ENCODE peak calls at places on chromosomes 13 and 19, in six cellular contexts. One of them, this sample, is unnamed.

GRCh38 chr19:29871143-29871542 is 59.4 kb downstream of the CCNE1 start:
- DNase-seq in heart left ventricle: no peak
- DNase-seq in right cardiac atrium: no peak
- DNase-seq in CD4-positive, alpha-beta T cell: no peak
- DNase-seq in foreskin fibroblast: no peak
- DNase-seq in dorsolateral prefrontal cortex: no peak
- DNase-seq in this sample: no peak

GRCh38 chr19:55544014-55544413 is 1.3 kb downstream of the SBK3 start:
- DNase-seq in foreskin fibroblast: no peak
- DNase-seq in heart left ventricle: no peak
- DNase-seq in CD4-positive, alpha-beta T cell: no peak
- DNase-seq in right cardiac atrium: peak
- DNase-seq in dorsolateral prefrontal cortex: no peak
- DNase-seq in this sample: no peak

GRCh38 chr13:25911020-25911419 is 140.8 kb downstream of the SHISA2 start:
- DNase-seq in dorsolateral prefrontal cortex: no peak
- DNase-seq in foreskin fibroblast: no peak
- DNase-seq in right cardiac atrium: no peak
- DNase-seq in heart left ventricle: no peak
- DNase-seq in CD4-positive, alpha-beta T cell: no peak
- DNase-seq in this sample: no peak

GRCh38 chr13:95800455-95800854 is 123.5 kb downstream of the DNAJC3 start:
- DNase-seq in heart left ventricle: no peak
- DNase-seq in dorsolateral prefrontal cortex: no peak
- DNase-seq in right cardiac atrium: no peak
- DNase-seq in CD4-positive, alpha-beta T cell: no peak
- DNase-seq in foreskin fibroblast: peak
- DNase-seq in this sample: no peak

GRCh38 chr13:80341098-80341701 is at the start of gene SPRY2:
- DNase-seq in heart left ventricle: peak
- DNase-seq in foreskin fibroblast: peak
- DNase-seq in CD4-positive, alpha-beta T cell: no peak
- DNase-seq in right cardiac atrium: peak
- DNase-seq in dorsolateral prefrontal cortex: peak
- DNase-seq in this sample: peak

GRCh38 chr19:14476663-14477401 is 1.7 kb upstream of the PTGER1 start:
- DNase-seq in CD4-positive, alpha-beta T cell: no peak
- DNase-seq in heart left ventricle: no peak
- DNase-seq in dorsolateral prefrontal cortex: no peak
- DNase-seq in right cardiac atrium: peak
- DNase-seq in foreskin fibroblast: peak
- DNase-seq in this sample: peak

GRCh38 chr19:5624154-5624663 is 1.3 kb downstream of the SAFB start:
- DNase-seq in right cardiac atrium: peak
- DNase-seq in dorsolateral prefrontal cortex: peak
- DNase-seq in foreskin fibroblast: peak
- DNase-seq in heart left ventricle: peak
- DNase-seq in CD4-positive, alpha-beta T cell: no peak
- DNase-seq in this sample: no peak

GRCh38 chr13:23799945-23800344 is 89.3 kb downstream of the MIPEP start:
- DNase-seq in CD4-positive, alpha-beta T cell: no peak
- DNase-seq in heart left ventricle: no peak
- DNase-seq in foreskin fibroblast: peak
- DNase-seq in right cardiac atrium: no peak
- DNase-seq in dorsolateral prefrontal cortex: no peak
- DNase-seq in this sample: no peak

GRCh38 chr13:41145136-41145908 is 12.7 kb upstream of the KBTBD6 start:
- DNase-seq in dorsolateral prefrontal cortex: no peak
- DNase-seq in CD4-positive, alpha-beta T cell: no peak
- DNase-seq in foreskin fibroblast: peak
- DNase-seq in heart left ventricle: no peak
- DNase-seq in right cardiac atrium: no peak
- DNase-seq in this sample: no peak

GRCh38 chr19:40089462-40089861 is 1.3 kb downstream of the ZNF780A start:
- DNase-seq in foreskin fibroblast: peak
- DNase-seq in heart left ventricle: peak
- DNase-seq in right cardiac atrium: peak
- DNase-seq in dorsolateral prefrontal cortex: no peak
- DNase-seq in CD4-positive, alpha-beta T cell: no peak
- DNase-seq in this sample: no peak

GRCh38 chr19:45470147-45471081 is 2.6 kb downstream of the FOSB start:
- DNase-seq in dorsolateral prefrontal cortex: no peak
- DNase-seq in heart left ventricle: peak
- DNase-seq in foreskin fibroblast: peak
- DNase-seq in right cardiac atrium: peak
- DNase-seq in CD4-positive, alpha-beta T cell: no peak
- DNase-seq in this sample: peak

GRCh38 chr13:25659091-25659502 is 287.3 kb downstream of the ATP8A2 start:
- DNase-seq in dorsolateral prefrontal cortex: no peak
- DNase-seq in heart left ventricle: no peak
- DNase-seq in foreskin fibroblast: no peak
- DNase-seq in right cardiac atrium: no peak
- DNase-seq in CD4-positive, alpha-beta T cell: no peak
- DNase-seq in this sample: no peak

GRCh38 chr19:39154626-39155100 is 29.1 kb downstream of the PAK4 start:
- DNase-seq in heart left ventricle: no peak
- DNase-seq in right cardiac atrium: no peak
- DNase-seq in dorsolateral prefrontal cortex: no peak
- DNase-seq in foreskin fibroblast: no peak
- DNase-seq in CD4-positive, alpha-beta T cell: no peak
- DNase-seq in this sample: no peak

GRCh38 chr19:29843180-29844051 is 31.6 kb downstream of the CCNE1 start:
- DNase-seq in heart left ventricle: peak
- DNase-seq in dorsolateral prefrontal cortex: no peak
- DNase-seq in CD4-positive, alpha-beta T cell: no peak
- DNase-seq in foreskin fibroblast: peak
- DNase-seq in right cardiac atrium: peak
- DNase-seq in this sample: peak

GRCh38 chr13:94656766-94657165 is 55.1 kb downstream of the GPR180 start:
- DNase-seq in CD4-positive, alpha-beta T cell: no peak
- DNase-seq in right cardiac atrium: no peak
- DNase-seq in dorsolateral prefrontal cortex: no peak
- DNase-seq in foreskin fibroblast: peak
- DNase-seq in heart left ventricle: no peak
- DNase-seq in this sample: no peak

GRCh38 chr19:728011-728410 is 19.3 kb downstream of the PALM start:
- DNase-seq in foreskin fibroblast: peak
- DNase-seq in CD4-positive, alpha-beta T cell: no peak
- DNase-seq in dorsolateral prefrontal cortex: no peak
- DNase-seq in right cardiac atrium: peak
- DNase-seq in heart left ventricle: peak
- DNase-seq in this sample: no peak

GRCh38 chr13:67147257-67148218 is 82.6 kb downstream of the PCDH9 start:
- DNase-seq in CD4-positive, alpha-beta T cell: no peak
- DNase-seq in dorsolateral prefrontal cortex: no peak
- DNase-seq in foreskin fibroblast: peak
- DNase-seq in right cardiac atrium: no peak
- DNase-seq in heart left ventricle: peak
- DNase-seq in this sample: no peak

GRCh38 chr19:7618366-7618765 is 11.0 kb downstream of the XAB2 start:
- DNase-seq in dorsolateral prefrontal cortex: no peak
- DNase-seq in heart left ventricle: peak
- DNase-seq in right cardiac atrium: peak
- DNase-seq in foreskin fibroblast: no peak
- DNase-seq in CD4-positive, alpha-beta T cell: no peak
- DNase-seq in this sample: no peak

GRCh38 chr19:11422163-11423068 is 3.3 kb upstream of the RGL3 start:
- DNase-seq in right cardiac atrium: peak
- DNase-seq in dorsolateral prefrontal cortex: no peak
- DNase-seq in heart left ventricle: peak
- DNase-seq in foreskin fibroblast: peak
- DNase-seq in CD4-positive, alpha-beta T cell: peak
- DNase-seq in this sample: peak

GRCh38 chr13:72384879-72385278 is 342.6 kb downstream of the MZT1 start:
- DNase-seq in CD4-positive, alpha-beta T cell: no peak
- DNase-seq in heart left ventricle: no peak
- DNase-seq in right cardiac atrium: no peak
- DNase-seq in foreskin fibroblast: peak
- DNase-seq in dorsolateral prefrontal cortex: no peak
- DNase-seq in this sample: no peak

GRCh38 chr13:73061478-73062275 is 2.9 kb downstream of the KLF5 start:
- DNase-seq in right cardiac atrium: no peak
- DNase-seq in heart left ventricle: no peak
- DNase-seq in CD4-positive, alpha-beta T cell: no peak
- DNase-seq in foreskin fibroblast: no peak
- DNase-seq in dorsolateral prefrontal cortex: no peak
- DNase-seq in this sample: no peak

GRCh38 chr19:18110833-18111232 is 13.3 kb downstream of the MAST3 start:
- DNase-seq in right cardiac atrium: no peak
- DNase-seq in dorsolateral prefrontal cortex: no peak
- DNase-seq in CD4-positive, alpha-beta T cell: no peak
- DNase-seq in heart left ventricle: no peak
- DNase-seq in foreskin fibroblast: no peak
- DNase-seq in this sample: no peak

GRCh38 chr19:13169769-13170168 is 19.6 kb downstream of the IER2 start:
- DNase-seq in foreskin fibroblast: peak
- DNase-seq in heart left ventricle: no peak
- DNase-seq in CD4-positive, alpha-beta T cell: no peak
- DNase-seq in right cardiac atrium: no peak
- DNase-seq in dorsolateral prefrontal cortex: no peak
- DNase-seq in this sample: no peak

GRCh38 chr13:63436288-63436687 is 2020.6 kb upstream of the PCDH20 start:
- DNase-seq in foreskin fibroblast: no peak
- DNase-seq in heart left ventricle: no peak
- DNase-seq in dorsolateral prefrontal cortex: no peak
- DNase-seq in CD4-positive, alpha-beta T cell: no peak
- DNase-seq in right cardiac atrium: no peak
- DNase-seq in this sample: no peak

GRCh38 chr19:46890423-46891170 is 29.8 kb downstream of the ARHGAP35 start:
- DNase-seq in CD4-positive, alpha-beta T cell: no peak
- DNase-seq in heart left ventricle: no peak
- DNase-seq in dorsolateral prefrontal cortex: no peak
- DNase-seq in right cardiac atrium: no peak
- DNase-seq in foreskin fibroblast: peak
- DNase-seq in this sample: no peak

GRCh38 chr19:3098141-3098514 is 4.0 kb downstream of the GNA11 start:
- DNase-seq in heart left ventricle: no peak
- DNase-seq in foreskin fibroblast: no peak
- DNase-seq in dorsolateral prefrontal cortex: no peak
- DNase-seq in right cardiac atrium: peak
- DNase-seq in CD4-positive, alpha-beta T cell: no peak
- DNase-seq in this sample: no peak

GRCh38 chr13:25860862-25861261 is 191.0 kb downstream of the SHISA2 start:
- DNase-seq in CD4-positive, alpha-beta T cell: no peak
- DNase-seq in dorsolateral prefrontal cortex: no peak
- DNase-seq in heart left ventricle: no peak
- DNase-seq in foreskin fibroblast: peak
- DNase-seq in right cardiac atrium: no peak
- DNase-seq in this sample: no peak

GRCh38 chr13:21944610-21945009 is 273.7 kb downstream of the FGF9 start:
- DNase-seq in CD4-positive, alpha-beta T cell: no peak
- DNase-seq in right cardiac atrium: no peak
- DNase-seq in dorsolateral prefrontal cortex: no peak
- DNase-seq in heart left ventricle: no peak
- DNase-seq in foreskin fibroblast: no peak
- DNase-seq in this sample: no peak

GRCh38 chr19:4636151-4636717 is 3.1 kb upstream of the TNFAIP8L1 start:
- DNase-seq in right cardiac atrium: peak
- DNase-seq in foreskin fibroblast: peak
- DNase-seq in CD4-positive, alpha-beta T cell: peak
- DNase-seq in dorsolateral prefrontal cortex: no peak
- DNase-seq in heart left ventricle: peak
- DNase-seq in this sample: no peak

GRCh38 chr13:110869805-110870706 is 44.8 kb downstream of the ANKRD10 start:
- DNase-seq in heart left ventricle: peak
- DNase-seq in CD4-positive, alpha-beta T cell: no peak
- DNase-seq in right cardiac atrium: peak
- DNase-seq in foreskin fibroblast: peak
- DNase-seq in dorsolateral prefrontal cortex: peak
- DNase-seq in this sample: peak

GRCh38 chr13:40141859-40142555 is 486.5 kb downstream of the COG6 start:
- DNase-seq in dorsolateral prefrontal cortex: no peak
- DNase-seq in heart left ventricle: no peak
- DNase-seq in CD4-positive, alpha-beta T cell: no peak
- DNase-seq in right cardiac atrium: no peak
- DNase-seq in foreskin fibroblast: no peak
- DNase-seq in this sample: no peak

This sample was measured in tibial artery.